ENCODE peak calls at places on chromosomes 3 and 15, in seven cellular contexts. Z is RCC 7860; G is NCI-H345; P is GM23338; U is activated naive CD4-positive, alpha-beta T cell; R is neural crest cell; S is GM04504. M is an unnamed sample.
A peak's percentile ranks its signal among the peaks of the same experiment; 100 is the strongest.

GRCh38 chr15:26615927-26616302 is 157.0 kb downstream of the GABRB3 start:
- DNase-seq in G (no peak), R (no peak), Z (no peak), U (no peak), P (no peak), S (no peak), M (no peak)

GRCh38 chr15:24766511-24767133 is 91.0 kb downstream of the NPAP1 start:
- DNase-seq in S (no peak), Z (no peak), R (no peak), P (no peak), G (no peak), U (no peak), M (no peak)

GRCh38 chr3:68441054-68441453 is 491.3 kb downstream of the TAFA4 start:
- DNase-seq in S (no peak), R (no peak), Z (no peak), U (no peak), P (no peak), G (no peak), M (no peak)

GRCh38 chr15:100731259-100732156 is 129.1 kb downstream of the ASB7 start:
- DNase-seq in Z (no peak), S (peak; percentile 56), G (no peak), R (no peak), P (no peak), U (no peak), M (no peak)

GRCh38 chr3:13195374-13195773 is 122.1 kb upstream of the IQSEC1 start:
- DNase-seq in P (no peak), G (no peak), R (no peak), S (no peak), Z (no peak), U (no peak), M (no peak)

GRCh38 chr15:42094512-42094963 is at the start of gene PLA2G4D:
- DNase-seq in S (no peak), G (peak; percentile 89), P (no peak), R (no peak), Z (no peak), U (no peak), M (no peak)

GRCh38 chr3:174255454-174255853 is 603.7 kb upstream of the NAALADL2 start:
- DNase-seq in R (no peak), U (no peak), P (no peak), G (no peak), S (no peak), Z (no peak), M (no peak)

GRCh38 chr3:69791919-69792399 is 52.7 kb downstream of the MITF start:
- DNase-seq in G (no peak), S (no peak), P (peak; percentile 29), R (no peak), U (no peak), Z (peak; percentile 33), M (no peak)

GRCh38 chr15:90105521-90105920 is 3.3 kb upstream of the IDH2 start:
- DNase-seq in P (no peak), R (no peak), U (no peak), Z (no peak), S (no peak), G (no peak), M (no peak)

GRCh38 chr15:67510597-67511225 is 10.2 kb upstream of the C15orf61 start:
- DNase-seq in S (peak; percentile 51), Z (no peak), G (no peak), P (no peak), U (no peak), R (no peak), M (no peak)

GRCh38 chr15:66359740-66360139 is 3.3 kb upstream of the TIPIN start:
- DNase-seq in G (no peak), S (no peak), R (no peak), P (no peak), Z (no peak), U (no peak), M (no peak)

GRCh38 chr3:126213376-126214044 is 33.1 kb upstream of the ALDH1L1 start:
- DNase-seq in S (no peak), U (no peak), R (no peak), G (no peak), P (peak; percentile 10), Z (no peak), M (no peak)

M was measured in activated CD4-positive, CD25-positive, alpha-beta regulatory T cell treated with anti-CD3 and anti-CD28 coated beads, Interleukin-2, amount 50 U/mL, for 16 hours.